ENCODE peak calls at places on chromosomes 11 and 22, in four cellular contexts. One of them, this sample, is unnamed.

GRCh38 chr22:29115682-29116313 is 43.0 kb downstream of the KREMEN1 start:
- DNase-seq in activated B cell treated with CpG ODN at 0.5 μM for 24 hours: no peak
- DNase-seq in endodermal cell: no peak
- DNase-seq in GM12864: no peak
- DNase-seq in this sample: no peak

GRCh38 chr11:117315285-117316196 is 515 bp downstream of the BACE1 start:
- DNase-seq in GM12864: no peak
- DNase-seq in activated B cell treated with CpG ODN at 0.5 μM for 24 hours: peak
- DNase-seq in endodermal cell: no peak
- DNase-seq in this sample: no peak

GRCh38 chr22:24432059-24432853 is 4.9 kb downstream of the ADORA2A start:
- DNase-seq in activated B cell treated with CpG ODN at 0.5 μM for 24 hours: no peak
- DNase-seq in endodermal cell: no peak
- DNase-seq in GM12864: no peak
- DNase-seq in this sample: peak

GRCh38 chr22:50282361-50283144 is 12.4 kb upstream of the MAPK11 start:
- DNase-seq in endodermal cell: no peak
- DNase-seq in activated B cell treated with CpG ODN at 0.5 μM for 24 hours: no peak
- DNase-seq in GM12864: no peak
- DNase-seq in this sample: peak

GRCh38 chr11:125464266-125464662 is 31.8 kb downstream of the FEZ1 start:
- DNase-seq in activated B cell treated with CpG ODN at 0.5 μM for 24 hours: no peak
- DNase-seq in GM12864: no peak
- DNase-seq in endodermal cell: no peak
- DNase-seq in this sample: no peak

GRCh38 chr22:24140357-24140756 is 40.9 kb upstream of the SUSD2 start:
- DNase-seq in activated B cell treated with CpG ODN at 0.5 μM for 24 hours: no peak
- DNase-seq in endodermal cell: no peak
- DNase-seq in GM12864: no peak
- DNase-seq in this sample: peak

GRCh38 chr22:45784357-45785277 is 113.0 kb downstream of the ATXN10 start:
- DNase-seq in GM12864: no peak
- DNase-seq in endodermal cell: no peak
- DNase-seq in activated B cell treated with CpG ODN at 0.5 μM for 24 hours: no peak
- DNase-seq in this sample: no peak

GRCh38 chr11:58958500-58958899 is 19.2 kb downstream of the GLYATL1 start:
- DNase-seq in endodermal cell: peak
- DNase-seq in activated B cell treated with CpG ODN at 0.5 μM for 24 hours: peak
- DNase-seq in GM12864: no peak
- DNase-seq in this sample: no peak

GRCh38 chr22:47618611-47619010 is 856.2 kb downstream of the TBC1D22A start:
- DNase-seq in activated B cell treated with CpG ODN at 0.5 μM for 24 hours: peak
- DNase-seq in GM12864: no peak
- DNase-seq in endodermal cell: peak
- DNase-seq in this sample: no peak

GRCh38 chr11:117646419-117646818 is 150.6 kb downstream of the DSCAML1 start:
- DNase-seq in activated B cell treated with CpG ODN at 0.5 μM for 24 hours: no peak
- DNase-seq in endodermal cell: no peak
- DNase-seq in GM12864: no peak
- DNase-seq in this sample: no peak

GRCh38 chr22:44446483-44446882 is 51.5 kb downstream of the RTL6 start:
- DNase-seq in endodermal cell: peak
- DNase-seq in GM12864: no peak
- DNase-seq in activated B cell treated with CpG ODN at 0.5 μM for 24 hours: no peak
- DNase-seq in this sample: no peak

GRCh38 chr11:61974766-61975631 is 7.6 kb upstream of the FTH1 start:
- DNase-seq in activated B cell treated with CpG ODN at 0.5 μM for 24 hours: no peak
- DNase-seq in endodermal cell: peak
- DNase-seq in GM12864: no peak
- DNase-seq in this sample: peak

GRCh38 chr22:18065256-18065655 is 12.5 kb upstream of the PEX26 start:
- DNase-seq in activated B cell treated with CpG ODN at 0.5 μM for 24 hours: no peak
- DNase-seq in GM12864: no peak
- DNase-seq in endodermal cell: peak
- DNase-seq in this sample: no peak
- TF ChIP-seq CTCF in activated B cell treated with CpG ODN at 0.5 μM for 24 hours: no peak
- TF ChIP-seq CTCF in GM12864: no peak
- TF ChIP-seq CTCF in endodermal cell: peak
- TF ChIP-seq CTCF in this sample: no peak

GRCh38 chr22:36198936-36199616 is 2.5 kb downstream of the APOL4 start:
- DNase-seq in GM12864: no peak
- DNase-seq in activated B cell treated with CpG ODN at 0.5 μM for 24 hours: no peak
- DNase-seq in endodermal cell: peak
- DNase-seq in this sample: no peak
- TF ChIP-seq CTCF in GM12864: no peak
- TF ChIP-seq CTCF in activated B cell treated with CpG ODN at 0.5 μM for 24 hours: no peak
- TF ChIP-seq CTCF in endodermal cell: peak
- TF ChIP-seq CTCF in this sample: no peak

GRCh38 chr11:1824221-1825038 is 10.4 kb upstream of the SYT8 start:
- DNase-seq in activated B cell treated with CpG ODN at 0.5 μM for 24 hours: no peak
- DNase-seq in endodermal cell: no peak
- DNase-seq in GM12864: no peak
- DNase-seq in this sample: no peak
- TF ChIP-seq CTCF in activated B cell treated with CpG ODN at 0.5 μM for 24 hours: no peak
- TF ChIP-seq CTCF in endodermal cell: no peak
- TF ChIP-seq CTCF in GM12864: no peak
- TF ChIP-seq CTCF in this sample: no peak

GRCh38 chr11:19808076-19808911 is 95.7 kb downstream of the NAV2 start:
- DNase-seq in GM12864: no peak
- DNase-seq in activated B cell treated with CpG ODN at 0.5 μM for 24 hours: no peak
- DNase-seq in endodermal cell: no peak
- DNase-seq in this sample: no peak
- TF ChIP-seq CTCF in GM12864: no peak
- TF ChIP-seq CTCF in activated B cell treated with CpG ODN at 0.5 μM for 24 hours: no peak
- TF ChIP-seq CTCF in endodermal cell: peak
- TF ChIP-seq CTCF in this sample: no peak

DNA sequence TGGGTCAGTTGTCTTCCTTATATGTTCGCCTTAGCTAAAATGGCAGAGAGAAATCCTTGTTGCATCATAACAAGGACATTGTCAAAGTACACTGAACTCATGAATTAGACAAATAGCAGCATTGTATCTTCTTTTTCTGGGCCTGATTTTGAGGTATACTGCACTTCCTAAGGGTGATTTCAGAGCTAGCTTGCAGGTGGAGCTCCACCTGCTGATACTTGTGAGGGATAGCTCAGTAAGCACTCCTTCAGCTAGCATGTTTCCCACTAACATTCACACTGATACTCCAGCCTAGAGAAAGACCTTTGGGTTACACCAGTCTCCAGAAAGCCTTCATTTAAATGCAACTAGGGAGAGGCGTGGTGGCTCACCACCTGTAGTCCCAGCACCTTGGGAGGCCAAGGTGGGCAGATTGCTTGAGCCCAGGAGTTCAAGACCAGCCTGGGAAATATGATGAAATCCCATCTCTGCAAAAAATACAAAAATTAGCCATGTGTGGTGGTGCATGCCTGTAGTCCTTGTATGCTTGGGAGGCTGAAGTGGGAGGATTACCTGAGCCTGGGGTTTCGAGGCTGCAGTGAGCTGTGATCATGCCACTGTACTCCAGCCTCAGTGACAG is 29.8 kb downstream of the JAM3 start:
- DNase-seq in GM12864: no peak
- DNase-seq in activated B cell treated with CpG ODN at 0.5 μM for 24 hours: no peak
- DNase-seq in endodermal cell: no peak
- DNase-seq in this sample: no peak
- TF ChIP-seq CTCF in GM12864: peak
- TF ChIP-seq CTCF in activated B cell treated with CpG ODN at 0.5 μM for 24 hours: no peak
- TF ChIP-seq CTCF in endodermal cell: peak
- TF ChIP-seq CTCF in this sample: no peak

DNA sequence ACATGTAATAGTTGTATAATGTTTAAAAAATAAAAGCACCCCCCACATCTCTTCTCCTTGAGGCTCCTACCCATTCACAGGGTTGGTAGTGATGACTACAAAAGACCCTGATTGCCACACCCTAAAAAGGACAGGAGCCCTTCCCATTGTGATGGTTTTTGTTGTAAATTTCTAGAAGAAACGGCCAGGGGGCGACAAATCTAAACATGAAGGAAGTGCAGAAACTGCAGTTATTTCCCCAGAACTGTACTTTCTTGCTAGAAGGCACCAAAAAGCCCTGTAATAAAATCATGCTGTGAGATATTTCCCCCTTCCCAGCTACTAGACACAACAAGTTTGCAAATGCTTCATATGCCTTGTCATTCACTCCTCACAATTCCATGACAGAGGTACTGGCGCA is 10.8 kb downstream of the PRR5L start:
- DNase-seq in activated B cell treated with CpG ODN at 0.5 μM for 24 hours: no peak
- DNase-seq in endodermal cell: peak
- DNase-seq in GM12864: no peak
- DNase-seq in this sample: no peak
- TF ChIP-seq CTCF in activated B cell treated with CpG ODN at 0.5 μM for 24 hours: no peak
- TF ChIP-seq CTCF in endodermal cell: peak
- TF ChIP-seq CTCF in GM12864: no peak
- TF ChIP-seq CTCF in this sample: no peak

GRCh38 chr22:39302431-39302960 is 16.9 kb downstream of the RPL3 start:
- DNase-seq in activated B cell treated with CpG ODN at 0.5 μM for 24 hours: no peak
- DNase-seq in endodermal cell: no peak
- DNase-seq in GM12864: no peak
- DNase-seq in this sample: no peak
- TF ChIP-seq CTCF in activated B cell treated with CpG ODN at 0.5 μM for 24 hours: no peak
- TF ChIP-seq CTCF in endodermal cell: no peak
- TF ChIP-seq CTCF in GM12864: no peak
- TF ChIP-seq CTCF in this sample: no peak